ENCODE peak calls at places on chromosome 5, in ten cellular contexts. One of them, this sample, is unnamed.

GRCh38 chr5:80554646-80555045 is 15.4 kb downstream of the ANKRD34B start:
- DNase-seq in heart left ventricle: no peak
- DNase-seq in upper lobe of right lung: no peak
- DNase-seq in effector memory CD4-positive, alpha-beta T cell: no peak
- DNase-seq in CD4-positive, alpha-beta memory T cell: no peak
- DNase-seq in GM23338: peak; percentile 54
- DNase-seq in mesendoderm: peak; percentile 73
- DNase-seq in heart right ventricle: no peak
- DNase-seq in coronary artery: no peak
- DNase-seq in ovary: no peak
- DNase-seq in this sample: no peak

GRCh38 chr5:17178316-17178715 is 39.1 kb upstream of the BASP1 start:
- DNase-seq in heart left ventricle: no peak
- DNase-seq in upper lobe of right lung: no peak
- DNase-seq in effector memory CD4-positive, alpha-beta T cell: no peak
- DNase-seq in CD4-positive, alpha-beta memory T cell: no peak
- DNase-seq in GM23338: no peak
- DNase-seq in mesendoderm: no peak
- DNase-seq in heart right ventricle: no peak
- DNase-seq in coronary artery: no peak
- DNase-seq in ovary: no peak
- DNase-seq in this sample: no peak

GRCh38 chr5:111132731-111133435 is 40.7 kb downstream of the WDR36 start:
- DNase-seq in heart left ventricle: no peak
- DNase-seq in upper lobe of right lung: no peak
- DNase-seq in effector memory CD4-positive, alpha-beta T cell: no peak
- DNase-seq in CD4-positive, alpha-beta memory T cell: no peak
- DNase-seq in GM23338: no peak
- DNase-seq in mesendoderm: no peak
- DNase-seq in heart right ventricle: no peak
- DNase-seq in coronary artery: no peak
- DNase-seq in ovary: no peak
- DNase-seq in this sample: no peak

GRCh38 chr5:17910318-17910717 is 276.1 kb downstream of the TAF11L14 start:
- DNase-seq in heart left ventricle: no peak
- DNase-seq in upper lobe of right lung: no peak
- DNase-seq in effector memory CD4-positive, alpha-beta T cell: no peak
- DNase-seq in CD4-positive, alpha-beta memory T cell: no peak
- DNase-seq in GM23338: peak; percentile 8
- DNase-seq in mesendoderm: no peak
- DNase-seq in heart right ventricle: no peak
- DNase-seq in coronary artery: no peak
- DNase-seq in ovary: no peak
- DNase-seq in this sample: no peak

GRCh38 chr5:173245319-173246134 is 10.5 kb upstream of the NKX2-5 start:
- DNase-seq in heart left ventricle: no peak
- DNase-seq in upper lobe of right lung: no peak
- DNase-seq in effector memory CD4-positive, alpha-beta T cell: no peak
- DNase-seq in CD4-positive, alpha-beta memory T cell: no peak
- DNase-seq in GM23338: peak; percentile 71
- DNase-seq in mesendoderm: peak; percentile 95
- DNase-seq in heart right ventricle: no peak
- DNase-seq in coronary artery: no peak
- DNase-seq in ovary: no peak
- DNase-seq in this sample: no peak

GRCh38 chr5:52801329-52801728 is 13.6 kb downstream of the ITGA1 start:
- DNase-seq in heart left ventricle: no peak
- DNase-seq in upper lobe of right lung: no peak
- DNase-seq in effector memory CD4-positive, alpha-beta T cell: no peak
- DNase-seq in CD4-positive, alpha-beta memory T cell: no peak
- DNase-seq in GM23338: peak; percentile 31
- DNase-seq in mesendoderm: peak; percentile 62
- DNase-seq in heart right ventricle: no peak
- DNase-seq in coronary artery: no peak
- DNase-seq in ovary: peak; percentile 13
- DNase-seq in this sample: no peak

GRCh38 chr5:102787134-102787533 is 32.0 kb downstream of the PAM start:
- DNase-seq in heart left ventricle: no peak
- DNase-seq in upper lobe of right lung: no peak
- DNase-seq in effector memory CD4-positive, alpha-beta T cell: no peak
- DNase-seq in CD4-positive, alpha-beta memory T cell: no peak
- DNase-seq in GM23338: no peak
- DNase-seq in mesendoderm: no peak
- DNase-seq in heart right ventricle: no peak
- DNase-seq in coronary artery: no peak
- DNase-seq in ovary: no peak
- DNase-seq in this sample: no peak

GRCh38 chr5:139664273-139664693 is 16.1 kb downstream of the CXXC5 start:
- DNase-seq in heart left ventricle: no peak
- DNase-seq in upper lobe of right lung: peak; percentile 89
- DNase-seq in effector memory CD4-positive, alpha-beta T cell: no peak
- DNase-seq in CD4-positive, alpha-beta memory T cell: no peak
- DNase-seq in GM23338: no peak
- DNase-seq in mesendoderm: no peak
- DNase-seq in heart right ventricle: no peak
- DNase-seq in coronary artery: no peak
- DNase-seq in ovary: no peak
- DNase-seq in this sample: no peak

GRCh38 chr5:115414406-115415142 is 118.1 kb upstream of the CCDC112 start:
- DNase-seq in heart left ventricle: peak; percentile 25
- DNase-seq in upper lobe of right lung: no peak
- DNase-seq in effector memory CD4-positive, alpha-beta T cell: no peak
- DNase-seq in CD4-positive, alpha-beta memory T cell: no peak
- DNase-seq in GM23338: no peak
- DNase-seq in mesendoderm: no peak
- DNase-seq in heart right ventricle: no peak
- DNase-seq in coronary artery: no peak
- DNase-seq in ovary: no peak
- DNase-seq in this sample: no peak

GRCh38 chr5:178281321-178281720 is 48.7 kb upstream of the PHYKPL start:
- DNase-seq in heart left ventricle: no peak
- DNase-seq in upper lobe of right lung: no peak
- DNase-seq in effector memory CD4-positive, alpha-beta T cell: no peak
- DNase-seq in CD4-positive, alpha-beta memory T cell: no peak
- DNase-seq in GM23338: no peak
- DNase-seq in mesendoderm: no peak
- DNase-seq in heart right ventricle: no peak
- DNase-seq in coronary artery: no peak
- DNase-seq in ovary: no peak
- DNase-seq in this sample: no peak

GRCh38 chr5:54676466-54676865 is 158.9 kb downstream of the SNX18 start:
- DNase-seq in heart left ventricle: no peak
- DNase-seq in upper lobe of right lung: no peak
- DNase-seq in effector memory CD4-positive, alpha-beta T cell: no peak
- DNase-seq in CD4-positive, alpha-beta memory T cell: no peak
- DNase-seq in GM23338: no peak
- DNase-seq in mesendoderm: no peak
- DNase-seq in heart right ventricle: no peak
- DNase-seq in coronary artery: no peak
- DNase-seq in ovary: no peak
- DNase-seq in this sample: no peak

GRCh38 chr5:143213851-143214363 is 189.6 kb downstream of the NR3C1 start:
- DNase-seq in heart left ventricle: no peak
- DNase-seq in upper lobe of right lung: no peak
- DNase-seq in effector memory CD4-positive, alpha-beta T cell: no peak
- DNase-seq in CD4-positive, alpha-beta memory T cell: no peak
- DNase-seq in GM23338: no peak
- DNase-seq in mesendoderm: peak; percentile 48
- DNase-seq in heart right ventricle: no peak
- DNase-seq in coronary artery: no peak
- DNase-seq in ovary: no peak
- DNase-seq in this sample: no peak

GRCh38 chr5:96968074-96968473 is 32.2 kb downstream of the LNPEP start:
- DNase-seq in heart left ventricle: no peak
- DNase-seq in upper lobe of right lung: no peak
- DNase-seq in effector memory CD4-positive, alpha-beta T cell: no peak
- DNase-seq in CD4-positive, alpha-beta memory T cell: no peak
- DNase-seq in GM23338: no peak
- DNase-seq in mesendoderm: no peak
- DNase-seq in heart right ventricle: no peak
- DNase-seq in coronary artery: no peak
- DNase-seq in ovary: no peak
- DNase-seq in this sample: no peak

GRCh38 chr5:401216-402034 is 41.6 kb upstream of the EXOC3 start:
- DNase-seq in heart left ventricle: no peak
- DNase-seq in upper lobe of right lung: peak; percentile 57
- DNase-seq in effector memory CD4-positive, alpha-beta T cell: no peak
- DNase-seq in CD4-positive, alpha-beta memory T cell: no peak
- DNase-seq in GM23338: no peak
- DNase-seq in mesendoderm: no peak
- DNase-seq in heart right ventricle: no peak
- DNase-seq in coronary artery: peak; percentile 68
- DNase-seq in ovary: peak; percentile 41
- DNase-seq in this sample: no peak
- H3K27ac ChIP-seq in heart left ventricle: no peak overlapping the region
- H3K27ac ChIP-seq in upper lobe of right lung: no peak overlapping the region
- H3K27ac ChIP-seq in effector memory CD4-positive, alpha-beta T cell: no peak overlapping the region
- H3K27ac ChIP-seq in CD4-positive, alpha-beta memory T cell: no peak overlapping the region
- H3K27ac ChIP-seq in GM23338: no peak overlapping the region
- H3K27ac ChIP-seq in mesendoderm: no peak overlapping the region
- H3K27ac ChIP-seq in heart right ventricle: no peak overlapping the region
- H3K27ac ChIP-seq in coronary artery: no peak overlapping the region
- H3K27ac ChIP-seq in ovary: no peak overlapping the region
- H3K27ac ChIP-seq in this sample: no peak overlapping the region

GRCh38 chr5:58080573-58080972 is 379.3 kb downstream of the PLK2 start:
- DNase-seq in heart left ventricle: no peak
- DNase-seq in upper lobe of right lung: no peak
- DNase-seq in effector memory CD4-positive, alpha-beta T cell: no peak
- DNase-seq in CD4-positive, alpha-beta memory T cell: no peak
- DNase-seq in GM23338: peak; percentile 15
- DNase-seq in mesendoderm: peak; percentile 88
- DNase-seq in heart right ventricle: no peak
- DNase-seq in coronary artery: no peak
- DNase-seq in ovary: no peak
- DNase-seq in this sample: no peak
- H3K4me3 ChIP-seq in heart left ventricle: no peak overlapping the region
- H3K4me3 ChIP-seq in upper lobe of right lung: no peak overlapping the region
- H3K4me3 ChIP-seq in effector memory CD4-positive, alpha-beta T cell: no peak overlapping the region
- H3K4me3 ChIP-seq in CD4-positive, alpha-beta memory T cell: no peak overlapping the region
- H3K4me3 ChIP-seq in GM23338: no peak overlapping the region
- H3K4me3 ChIP-seq in mesendoderm: no peak overlapping the region
- H3K4me3 ChIP-seq in heart right ventricle: no peak overlapping the region
- H3K4me3 ChIP-seq in coronary artery: no peak overlapping the region
- H3K4me3 ChIP-seq in ovary: no peak overlapping the region
- H3K4me3 ChIP-seq in this sample: no peak overlapping the region

GRCh38 chr5:157327771-157328170 is 61.8 kb downstream of the CYFIP2 start:
- DNase-seq in heart left ventricle: no peak
- DNase-seq in upper lobe of right lung: no peak
- DNase-seq in effector memory CD4-positive, alpha-beta T cell: no peak
- DNase-seq in CD4-positive, alpha-beta memory T cell: peak; percentile 61
- DNase-seq in GM23338: no peak
- DNase-seq in mesendoderm: no peak
- DNase-seq in heart right ventricle: no peak
- DNase-seq in coronary artery: no peak
- DNase-seq in ovary: no peak
- DNase-seq in this sample: peak; percentile 66
- H3K27ac ChIP-seq in heart left ventricle: no peak overlapping the region
- H3K27ac ChIP-seq in upper lobe of right lung: no peak overlapping the region
- H3K27ac ChIP-seq in effector memory CD4-positive, alpha-beta T cell: peak overlapping the region; percentile 51
- H3K27ac ChIP-seq in CD4-positive, alpha-beta memory T cell: peak overlapping the region; percentile 30
- H3K27ac ChIP-seq in GM23338: peak overlapping the region; percentile 22
- H3K27ac ChIP-seq in mesendoderm: no peak overlapping the region
- H3K27ac ChIP-seq in heart right ventricle: no peak overlapping the region
- H3K27ac ChIP-seq in coronary artery: no peak overlapping the region
- H3K27ac ChIP-seq in ovary: no peak overlapping the region
- H3K27ac ChIP-seq in this sample: peak overlapping the region; percentile 63

GRCh38 chr5:34717426-34718327 is 61.5 kb downstream of the RAI14 start:
- DNase-seq in heart left ventricle: no peak
- DNase-seq in upper lobe of right lung: no peak
- DNase-seq in effector memory CD4-positive, alpha-beta T cell: no peak
- DNase-seq in CD4-positive, alpha-beta memory T cell: no peak
- DNase-seq in GM23338: peak; percentile 84
- DNase-seq in mesendoderm: peak; percentile 98
- DNase-seq in heart right ventricle: no peak
- DNase-seq in coronary artery: no peak
- DNase-seq in ovary: no peak
- DNase-seq in this sample: no peak
- H3K4me3 ChIP-seq in heart left ventricle: no peak overlapping the region
- H3K4me3 ChIP-seq in upper lobe of right lung: no peak overlapping the region
- H3K4me3 ChIP-seq in effector memory CD4-positive, alpha-beta T cell: no peak overlapping the region
- H3K4me3 ChIP-seq in CD4-positive, alpha-beta memory T cell: no peak overlapping the region
- H3K4me3 ChIP-seq in GM23338: peak overlapping the region; percentile 34
- H3K4me3 ChIP-seq in mesendoderm: no peak overlapping the region
- H3K4me3 ChIP-seq in heart right ventricle: no peak overlapping the region
- H3K4me3 ChIP-seq in coronary artery: no peak overlapping the region
- H3K4me3 ChIP-seq in ovary: no peak overlapping the region
- H3K4me3 ChIP-seq in this sample: no peak overlapping the region

DNA sequence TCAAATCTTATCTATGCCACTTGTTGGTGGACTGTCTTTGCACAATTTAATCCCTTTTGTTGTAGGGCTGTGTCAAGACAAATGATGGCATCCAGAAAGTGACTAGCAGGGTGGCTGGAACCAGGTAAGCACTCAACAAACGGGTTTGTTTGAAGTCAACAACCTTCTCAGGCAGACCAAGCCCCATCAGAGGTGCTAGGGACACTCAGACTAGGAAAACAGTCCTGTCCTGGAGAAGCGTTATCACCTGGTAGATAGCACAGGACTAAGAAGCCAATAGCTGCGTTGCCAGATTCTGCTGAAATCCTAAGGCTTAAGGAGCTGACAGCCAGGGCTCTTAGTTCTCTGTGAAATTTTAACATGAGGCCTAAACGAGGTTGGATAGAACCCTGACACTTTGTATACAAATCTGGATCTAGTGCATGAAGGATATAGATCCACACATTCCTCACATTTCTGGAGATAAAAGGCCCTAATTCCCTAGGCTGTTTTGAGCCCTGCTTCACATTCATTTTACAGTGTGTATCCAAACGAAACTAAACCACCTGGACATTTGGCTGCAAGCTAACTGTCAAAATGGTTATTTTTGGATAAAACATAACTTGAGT is 179.8 kb downstream of the DCP2 start:
- DNase-seq in heart left ventricle: no peak
- DNase-seq in upper lobe of right lung: no peak
- DNase-seq in effector memory CD4-positive, alpha-beta T cell: no peak
- DNase-seq in CD4-positive, alpha-beta memory T cell: no peak
- DNase-seq in GM23338: no peak
- DNase-seq in mesendoderm: peak; percentile 79
- DNase-seq in heart right ventricle: no peak
- DNase-seq in coronary artery: no peak
- DNase-seq in ovary: no peak
- DNase-seq in this sample: no peak
- H3K27ac ChIP-seq in heart left ventricle: no peak overlapping the region
- H3K27ac ChIP-seq in upper lobe of right lung: no peak overlapping the region
- H3K27ac ChIP-seq in effector memory CD4-positive, alpha-beta T cell: no peak overlapping the region
- H3K27ac ChIP-seq in CD4-positive, alpha-beta memory T cell: no peak overlapping the region
- H3K27ac ChIP-seq in GM23338: no peak overlapping the region
- H3K27ac ChIP-seq in mesendoderm: no peak overlapping the region
- H3K27ac ChIP-seq in heart right ventricle: no peak overlapping the region
- H3K27ac ChIP-seq in coronary artery: no peak overlapping the region
- H3K27ac ChIP-seq in ovary: peak overlapping the region; percentile 52
- H3K27ac ChIP-seq in this sample: no peak overlapping the region

This sample was measured in naive thymus-derived CD4-positive, alpha-beta T cell.